ENCODE peak calls at places on chromosomes 4 and X, in four cellular contexts. F, V, Q and I are unnamed samples.

GRCh38 chr4:37666625-37667071 is 19.5 kb downstream of the RELL1 start:
- DNase-seq in F (peak), V (no peak), Q (peak), I (peak)

GRCh38 chrX:10137516-10137915 is 19.3 kb upstream of the CLCN4 start:
- DNase-seq in F (no peak), V (no peak), Q (no peak), I (peak)

GRCh38 chr4:156377036-156377700 is 423.5 kb upstream of the CTSO start:
- DNase-seq in F (no peak), V (no peak), Q (peak), I (peak)

GRCh38 chr4:56787380-56787779 is 34.1 kb downstream of the SPINK2 start:
- DNase-seq in F (no peak), V (no peak), Q (peak), I (no peak)

GRCh38 chr4:4609622-4610334 is 67.9 kb upstream of the STX18 start:
- DNase-seq in F (no peak), V (no peak), Q (no peak), I (no peak)

GRCh38 chr4:138978028-138978585 is 37.5 kb upstream of the NOCT start:
- DNase-seq in F (no peak), V (no peak), Q (no peak), I (no peak)

GRCh38 chr4:173130671-173131070 is 37.9 kb upstream of the GALNT7 start:
- DNase-seq in F (no peak), V (no peak), Q (no peak), I (no peak)

GRCh38 chr4:148273501-148273986 is 168.7 kb downstream of the NR3C2 start:
- DNase-seq in F (no peak), V (peak), Q (no peak), I (no peak)

GRCh38 chrX:9670136-9670905 is 95.3 kb downstream of the GPR143 start:
- DNase-seq in F (no peak), V (no peak), Q (peak), I (peak)

GRCh38 chr4:73922766-73923630 is 53.8 kb downstream of the CXCL1 start:
- DNase-seq in F (no peak), V (no peak), Q (peak), I (peak)
- TF ChIP-seq CTCF in F (no peak), V (peak), Q (peak), I (peak)

DNA sequence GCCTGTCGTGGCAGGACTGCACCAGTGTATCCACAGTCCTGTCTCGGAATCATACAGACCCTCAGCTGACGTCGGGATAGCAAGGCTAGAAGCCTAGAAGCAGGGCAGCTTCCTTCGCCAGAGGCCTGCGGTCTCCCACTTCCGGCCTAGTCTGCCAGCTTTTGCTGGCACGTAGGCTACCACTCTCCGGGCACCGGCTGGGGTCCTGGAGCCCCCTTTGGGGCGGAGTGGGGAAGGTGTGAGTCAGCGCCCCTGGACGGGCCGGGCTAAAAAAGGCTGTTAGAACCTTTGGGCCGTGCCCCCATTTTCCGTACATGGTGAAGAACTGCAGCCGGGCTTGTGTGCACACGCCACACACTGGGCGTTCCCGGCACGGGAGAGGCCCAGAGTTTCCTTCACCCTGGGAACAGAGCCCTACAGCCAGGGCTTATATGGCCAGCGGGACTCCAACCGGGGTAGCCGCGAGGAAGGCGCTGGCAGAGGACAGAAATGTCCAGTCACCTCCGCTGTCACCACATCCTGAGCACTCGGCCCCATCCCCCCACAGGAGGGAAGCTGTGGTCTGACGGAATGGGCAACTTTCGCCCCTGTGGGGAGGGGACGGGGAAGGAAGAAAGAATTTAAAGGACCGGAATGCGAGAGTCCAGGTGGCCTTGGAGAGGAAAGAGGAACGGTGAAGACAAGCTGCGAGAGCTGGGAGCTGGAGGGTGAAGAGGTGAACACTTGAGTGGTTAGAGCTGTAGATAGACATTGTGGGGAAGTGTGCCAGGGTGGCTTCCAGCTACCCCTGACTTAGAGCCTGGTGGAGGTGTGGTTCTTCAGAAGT is 4.6 kb downstream of the MAGIX start:
- DNase-seq in F (peak), V (peak), Q (peak), I (peak)
- H3K4me3 ChIP-seq in F (peak), V (peak), Q (peak), I (peak)

GRCh38 chrX:31423575-31424284 is 351.9 kb upstream of the FTHL17 start:
- DNase-seq in F (no peak), V (no peak), Q (peak), I (peak)
- TF ChIP-seq CTCF in F (peak), V (no peak), Q (peak), I (no peak)

DNA sequence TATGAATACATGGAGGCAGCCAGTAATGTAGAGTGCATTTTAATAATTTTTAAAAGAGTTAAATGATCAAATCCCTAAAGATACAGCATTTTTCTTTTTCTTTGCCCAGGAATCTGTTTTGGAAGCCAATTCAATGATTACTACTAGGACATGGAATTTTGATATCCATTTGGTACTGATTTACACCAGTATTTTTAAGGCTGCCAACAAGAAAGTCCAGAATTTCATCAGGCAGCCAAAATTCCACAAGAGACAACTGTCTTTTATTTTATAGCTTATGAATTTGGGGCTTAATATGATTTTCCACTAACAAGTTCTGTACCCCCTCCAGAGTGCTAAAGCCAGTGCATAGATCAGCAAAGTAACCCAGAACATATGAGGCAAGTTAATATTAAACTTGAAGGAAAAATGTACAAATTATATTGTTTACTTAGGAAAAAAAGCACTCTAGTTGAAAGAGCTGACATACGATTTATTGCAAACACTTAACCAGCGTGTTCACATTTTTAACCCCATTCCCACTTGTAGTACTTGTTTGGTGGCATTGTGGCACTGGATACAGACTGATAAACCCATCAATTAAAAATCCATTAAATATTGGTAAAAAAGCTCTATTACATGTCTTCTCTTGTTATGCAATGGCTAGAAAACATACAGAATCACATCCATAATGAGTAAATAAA is 259.7 kb downstream of the DCHS2 start:
- DNase-seq in F (no peak), V (no peak), Q (no peak), I (no peak)
- H3K4me3 ChIP-seq in F (no peak), V (no peak), Q (no peak), I (no peak)

GRCh38 chr4:141220655-141221605 is at the start of gene ZNF330:
- DNase-seq in F (peak), V (peak), Q (peak), I (peak)
- TF ChIP-seq CTCF in F (peak), V (no peak), Q (peak), I (peak)